ENCODE peak calls at places on chromosome 20, in six cellular contexts. U is GM12878, F is Peyer's patch, G is ovary, N is heart right ventricle, S is brain microvascular endothelial cell. Q is an unnamed sample.

GRCh38 chr20:13922241-13922640 is 68.2 kb downstream of the SEL1L2 start:
- DNase-seq in U (no peak), F (no peak), G (no peak), N (no peak), S (no peak), Q (no peak)

GRCh38 chr20:51129201-51129671 is 106.3 kb upstream of the KCNG1 start:
- DNase-seq in U (no peak), F (peak), G (no peak), N (no peak), S (no peak), Q (no peak)

GRCh38 chr20:54197621-54198604 is 10.0 kb upstream of the PFDN4 start:
- DNase-seq in U (peak), F (no peak), G (no peak), N (no peak), S (peak), Q (no peak)

GRCh38 chr20:8721098-8721497 is 347.8 kb upstream of the PLCB4 start:
- DNase-seq in U (peak), F (peak), G (peak), N (peak), S (peak), Q (peak)

GRCh38 chr20:22460803-22461202 is 123.6 kb downstream of the FOXA2 start:
- DNase-seq in U (no peak), F (no peak), G (no peak), N (no peak), S (no peak), Q (no peak)

GRCh38 chr20:56433221-56433879 is 21.3 kb downstream of the CASS4 start:
- DNase-seq in U (no peak), F (no peak), G (no peak), N (no peak), S (peak), Q (no peak)

GRCh38 chr20:20363449-20364015 is 4.4 kb upstream of the INSM1 start:
- DNase-seq in U (no peak), F (no peak), G (no peak), N (no peak), S (no peak), Q (no peak)

GRCh38 chr20:54194724-54195438 is 13.0 kb upstream of the PFDN4 start:
- DNase-seq in U (no peak), F (no peak), G (no peak), N (no peak), S (peak), Q (no peak)

GRCh38 chr20:57224641-57225138 is 41.8 kb downstream of the BMP7 start:
- DNase-seq in U (no peak), F (no peak), G (no peak), N (peak), S (no peak), Q (no peak)

GRCh38 chr20:4519530-4519929 is 202.2 kb upstream of the PRND start:
- DNase-seq in U (no peak), F (no peak), G (no peak), N (no peak), S (no peak), Q (no peak)

GRCh38 chr20:31822421-31823330 is 3.5 kb downstream of the MYLK2 start:
- DNase-seq in U (no peak), F (peak), G (peak), N (peak), S (peak), Q (peak)

GRCh38 chr20:34982270-34983088 is 26.8 kb downstream of the MYH7B start:
- DNase-seq in U (no peak), F (no peak), G (no peak), N (no peak), S (no peak), Q (no peak)

GRCh38 chr20:21707999-21708737 is 2.7 kb downstream of the PAX1 start:
- DNase-seq in U (no peak), F (no peak), G (no peak), N (no peak), S (no peak), Q (no peak)

GRCh38 chr20:25057234-25058050 is 497 bp downstream of the ACSS1 start:
- DNase-seq in U (no peak), F (peak), G (peak), N (peak), S (no peak), Q (peak)

GRCh38 chr20:31605031-31605901 is at the start of gene ID1:
- DNase-seq in U (no peak), F (peak), G (peak), N (peak), S (peak), Q (peak)

GRCh38 chr20:17558154-17558940 is 11.5 kb upstream of the DSTN start:
- DNase-seq in U (no peak), F (peak), G (peak), N (peak), S (peak), Q (peak)

GRCh38 chr20:12847862-12848261 is 160.9 kb upstream of the SPTLC3 start:
- DNase-seq in U (no peak), F (no peak), G (no peak), N (no peak), S (peak), Q (no peak)

GRCh38 chr20:51354191-51354768 is 188.2 kb downstream of the NFATC2 start:
- DNase-seq in U (no peak), F (no peak), G (no peak), N (no peak), S (peak), Q (peak)

GRCh38 chr20:4717816-4718215 is 3.9 kb upstream of the PRND start:
- DNase-seq in U (no peak), F (no peak), G (no peak), N (no peak), S (no peak), Q (peak)

GRCh38 chr20:49913399-49914047 is 1.8 kb downstream of the SPATA2 start:
- DNase-seq in U (no peak), F (no peak), G (no peak), N (no peak), S (no peak), Q (no peak)

GRCh38 chr20:25739615-25740320 is 43.1 kb upstream of the ZNF337 start:
- DNase-seq in U (no peak), F (no peak), G (no peak), N (no peak), S (peak), Q (no peak)

GRCh38 chr20:14434379-14435136 is 97.1 kb upstream of the FLRT3 start:
- DNase-seq in U (no peak), F (no peak), G (no peak), N (no peak), S (peak), Q (no peak)

DNA sequence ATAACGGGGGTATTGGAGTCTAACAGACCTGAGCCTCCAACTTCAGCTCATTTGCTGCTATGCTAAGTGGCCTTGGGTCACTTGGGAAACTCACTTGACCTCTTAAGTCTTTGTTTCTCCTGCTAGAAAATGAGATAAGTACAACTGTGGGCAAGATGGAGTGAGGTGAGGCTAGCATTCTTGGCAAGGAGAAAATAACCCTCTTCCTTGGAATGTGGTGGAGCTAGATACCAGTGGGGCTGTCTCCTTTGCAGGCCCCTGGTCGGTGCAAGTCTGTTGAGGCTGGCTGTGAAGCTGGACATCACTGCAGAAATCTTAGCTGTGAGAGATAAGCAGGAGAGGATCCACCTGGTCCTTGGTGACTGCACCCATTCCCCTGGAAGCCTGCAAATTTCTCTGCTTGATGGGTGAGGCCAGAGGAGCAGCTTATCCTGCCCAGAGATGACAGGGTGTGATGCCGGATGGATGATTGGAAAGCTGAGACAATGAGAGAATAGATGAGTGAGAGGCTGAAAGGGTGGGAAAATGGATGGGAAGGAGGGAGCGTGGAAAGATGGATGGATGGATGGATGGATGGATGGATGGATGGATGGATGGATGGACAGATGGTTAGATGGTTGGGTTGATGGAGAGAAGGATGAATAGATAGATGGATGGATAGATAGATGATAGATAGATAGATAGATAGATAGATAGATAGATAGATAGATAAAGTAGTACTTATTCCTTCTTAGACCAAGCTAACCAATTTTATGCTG is 4.4 kb downstream of the BPIFA1 start:
- DNase-seq in U (no peak), F (no peak), G (no peak), N (no peak), S (no peak), Q (no peak)
- TF ChIP-seq CTCF in U (no peak), F (no peak), G (no peak), N (no peak), S (no peak), Q (no peak)

GRCh38 chr20:64048402-64049044 is 916 bp downstream of the SOX18 start:
- DNase-seq in U (no peak), F (no peak), G (no peak), N (no peak), S (no peak), Q (no peak)
- H3K4me3 ChIP-seq in U (no peak), F (peak), G (no peak), N (peak), S (no peak), Q (peak)

GRCh38 chr20:48797850-48798747 is 29.7 kb downstream of the PREX1 start:
- DNase-seq in U (no peak), F (no peak), G (no peak), N (no peak), S (no peak), Q (no peak)
- H3K27ac ChIP-seq in U (no peak), F (peak), G (no peak), N (no peak), S (no peak), Q (no peak)

GRCh38 chr20:45459606-45460005 is 9.9 kb upstream of the WFDC2 start:
- DNase-seq in U (no peak), F (no peak), G (no peak), N (no peak), S (no peak), Q (no peak)
- TF ChIP-seq CTCF in U (no peak), F (no peak), G (no peak), N (no peak), S (peak), Q (no peak)

DNA sequence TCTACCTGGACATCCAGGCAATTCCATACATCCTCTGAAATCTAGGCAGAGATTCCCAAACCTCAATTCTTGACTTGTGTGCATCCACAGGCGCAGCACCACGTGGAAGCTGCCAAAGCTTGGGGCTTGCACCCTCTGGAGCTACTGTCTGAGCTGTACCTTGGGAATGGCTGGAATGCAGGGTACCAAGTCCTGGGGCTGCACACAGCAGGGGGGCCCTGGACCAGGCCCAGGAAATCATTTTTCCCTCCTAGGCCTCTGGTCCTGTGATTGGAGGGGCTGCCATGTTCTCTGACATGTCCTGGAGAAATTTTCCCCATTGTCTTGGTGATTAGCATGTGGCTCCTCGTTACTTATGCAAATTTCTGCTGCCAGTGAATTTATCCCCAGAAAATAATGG is 391.9 kb upstream of the CHD6 start:
- DNase-seq in U (no peak), F (no peak), G (no peak), N (no peak), S (no peak), Q (no peak)
- H3K4me3 ChIP-seq in U (no peak), F (no peak), G (no peak), N (no peak), S (no peak), Q (no peak)

GRCh38 chr20:3109350-3110302 is 25.1 kb upstream of the AVP start:
- DNase-seq in U (no peak), F (no peak), G (no peak), N (no peak), S (no peak), Q (no peak)
- H3K27ac ChIP-seq in U (no peak), F (no peak), G (no peak), N (no peak), S (no peak), Q (no peak)

GRCh38 chr20:38536310-38536709 is 44.7 kb upstream of the ADIG start:
- DNase-seq in U (no peak), F (no peak), G (no peak), N (no peak), S (no peak), Q (no peak)
- TF ChIP-seq CTCF in U (no peak), F (no peak), G (no peak), N (no peak), S (no peak), Q (no peak)

GRCh38 chr20:63005862-63006564 is 751 bp downstream of the BHLHE23 start:
- DNase-seq in U (no peak), F (no peak), G (no peak), N (no peak), S (no peak), Q (no peak)

GRCh38 chr20:63003546-63003945 is 3.2 kb downstream of the BHLHE23 start:
- DNase-seq in U (no peak), F (no peak), G (no peak), N (no peak), S (no peak), Q (no peak)

GRCh38 chr20:63006611-63007471 is at the start of gene BHLHE23:
- DNase-seq in U (no peak), F (no peak), G (no peak), N (no peak), S (no peak), Q (no peak)

GRCh38 chr20:63004607-63005211 is 2.1 kb downstream of the BHLHE23 start:
- DNase-seq in U (no peak), F (no peak), G (no peak), N (no peak), S (no peak), Q (no peak)

GRCh38 chr20:63005240-63005861 is 1.4 kb downstream of the BHLHE23 start:
- DNase-seq in U (no peak), F (no peak), G (no peak), N (no peak), S (no peak), Q (no peak)
- H3K4me3 ChIP-seq in U (no peak), F (no peak), G (no peak), N (no peak), S (no peak), Q (no peak)

DNA sequence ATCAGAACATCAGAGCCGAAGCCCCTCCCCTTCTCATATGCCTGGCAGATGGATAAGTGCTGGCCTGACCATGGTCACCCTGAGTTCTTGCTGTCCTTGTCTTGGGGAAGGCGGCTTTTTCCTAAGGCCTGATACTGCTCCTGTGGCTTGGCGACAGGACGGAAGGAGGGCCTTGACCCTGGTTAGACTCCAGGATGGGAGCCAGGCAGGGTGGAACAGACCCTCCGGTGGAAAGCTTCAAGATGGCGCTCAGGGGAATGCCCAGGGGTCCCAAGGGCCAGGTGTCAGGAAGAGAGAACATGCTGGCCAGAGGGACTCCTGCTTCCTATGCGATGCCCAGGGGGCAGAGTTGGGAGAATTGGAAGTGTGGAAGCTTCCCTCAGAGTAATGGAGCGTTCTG is 29.6 kb downstream of the ADA start:
- DNase-seq in U (no peak), F (no peak), G (no peak), N (no peak), S (no peak), Q (no peak)
- H3K27ac ChIP-seq in U (no peak), F (no peak), G (no peak), N (no peak), S (no peak), Q (no peak)

Q was measured in ascending aorta.